ENCODE peak calls at places on chromosomes 13 and 19, in five cellular contexts. N, X, V, U and J are unnamed samples.

GRCh38 chr13:23965346-23965745 is 68.0 kb upstream of the C1QTNF9B start:
- DNase-seq in N (no peak), X (no peak), V (no peak), U (no peak), J (no peak)

GRCh38 chr13:41995946-41996345 is 35.0 kb upstream of the VWA8 start:
- DNase-seq in N (no peak), X (peak; percentile 64), V (no peak), U (no peak), J (no peak)

GRCh38 chr19:604355-604754 is 14.7 kb downstream of the HCN2 start:
- DNase-seq in N (no peak), X (peak; percentile 30), V (no peak), U (peak; percentile 33), J (peak; percentile 88)

GRCh38 chr13:78657699-78658629 is 991 bp downstream of the OBI1 start:
- DNase-seq in N (no peak), X (peak; percentile 53), V (no peak), U (peak; percentile 38), J (peak; percentile 70)

GRCh38 chr19:53982056-53982455 is 9.4 kb upstream of the CACNG6 start:
- DNase-seq in N (no peak), X (peak; percentile 40), V (peak; percentile 65), U (no peak), J (no peak)

GRCh38 chr13:27406178-27406939 is 18.1 kb upstream of the GTF3A start:
- DNase-seq in N (no peak), X (peak; percentile 65), V (peak; percentile 31), U (peak; percentile 55), J (peak; percentile 77)

GRCh38 chr19:38386968-38387549 is 775 bp downstream of the GGN start:
- DNase-seq in N (no peak), X (peak; percentile 54), V (no peak), U (no peak), J (no peak)

GRCh38 chr19:44777715-44778347 is at the start of gene CBLC:
- DNase-seq in N (peak; percentile 94), X (peak; percentile 8), V (peak; percentile 89), U (no peak), J (no peak)

GRCh38 chr19:22545751-22546150 is 88.4 kb upstream of the ZNF492 start:
- DNase-seq in N (peak; percentile 8), X (peak; percentile 26), V (peak; percentile 7), U (peak; percentile 42), J (peak; percentile 85)

GRCh38 chr13:107360010-107360409 is 792.1 kb upstream of the ARGLU1 start:
- DNase-seq in N (no peak), X (peak; percentile 48), V (no peak), U (no peak), J (no peak)

GRCh38 chr13:96904232-96904631 is 90.0 kb downstream of the OXGR1 start:
- DNase-seq in N (no peak), X (no peak), V (no peak), U (no peak), J (no peak)

GRCh38 chr19:10142701-10143375 is 23.1 kb upstream of the EIF3G start:
- DNase-seq in N (no peak), X (no peak), V (no peak), U (no peak), J (no peak)

GRCh38 chr19:5953680-5954213 is 24.2 kb downstream of the RANBP3 start:
- DNase-seq in N (no peak), X (peak; percentile 73), V (no peak), U (no peak), J (no peak)

GRCh38 chr19:55654833-55655647 is at the start of gene U2AF2:
- DNase-seq in N (peak; percentile 87), X (peak; percentile 95), V (peak; percentile 96), U (peak; percentile 92), J (peak; percentile 99)

GRCh38 chr13:113553541-113554332 is 30.8 kb upstream of the TFDP1 start:
- DNase-seq in N (no peak), X (no peak), V (no peak), U (no peak), J (no peak)

GRCh38 chr19:50607874-50608785 is 31.6 kb downstream of the SYT3 start:
- DNase-seq in N (peak; percentile 13), X (peak; percentile 73), V (peak; percentile 97), U (peak; percentile 13), J (peak; percentile 94)

GRCh38 chr19:27522223-27522622 is 1690.7 kb downstream of the UQCRFS1 start:
- DNase-seq in N (no peak), X (no peak), V (no peak), U (no peak), J (no peak)

GRCh38 chr19:23440207-23440606 is 44.9 kb upstream of the ZNF91 start:
- DNase-seq in N (no peak), X (peak; percentile 4), V (no peak), U (no peak), J (peak; percentile 43)

GRCh38 chr13:101267656-101268055 is 148.7 kb downstream of the NALCN start:
- DNase-seq in N (no peak), X (peak; percentile 81), V (no peak), U (no peak), J (no peak)

GRCh38 chr13:60418954-60419353 is 21.9 kb downstream of the TDRD3 start:
- DNase-seq in N (no peak), X (no peak), V (no peak), U (no peak), J (no peak)

GRCh38 chr19:30379841-30380610 is 7.8 kb downstream of the ZNF536 start:
- DNase-seq in N (no peak), X (no peak), V (no peak), U (no peak), J (no peak)

GRCh38 chr19:40055832-40056504 is at the start of gene ZNF780B:
- DNase-seq in N (peak; percentile 19), X (peak; percentile 73), V (peak; percentile 63), U (peak; percentile 74), J (peak; percentile 90)

GRCh38 chr19:34316247-34316646 is 48.7 kb upstream of the GPI start:
- DNase-seq in N (no peak), X (no peak), V (no peak), U (no peak), J (no peak)

GRCh38 chr13:41458939-41459753 is 1.8 kb downstream of the RGCC start:
- DNase-seq in N (peak; percentile 28), X (peak; percentile 84), V (peak; percentile 22), U (peak; percentile 44), J (peak; percentile 88)

GRCh38 chr19:4567584-4568071 is 8.1 kb upstream of the SEMA6B start:
- DNase-seq in N (no peak), X (peak; percentile 41), V (peak; percentile 71), U (peak; percentile 37), J (peak; percentile 77)

GRCh38 chr19:1183543-1184172 is 9.6 kb upstream of the SBNO2 start:
- DNase-seq in N (peak; percentile 73), X (no peak), V (no peak), U (no peak), J (no peak)

GRCh38 chr19:30229524-30230174 is 142.5 kb upstream of the ZNF536 start:
- DNase-seq in N (no peak), X (no peak), V (peak; percentile 64), U (no peak), J (peak; percentile 65)

GRCh38 chr19:18046066-18046718 is 38.2 kb downstream of the ARRDC2 start:
- DNase-seq in N (peak; percentile 37), X (peak; percentile 91), V (no peak), U (no peak), J (no peak)

DNA sequence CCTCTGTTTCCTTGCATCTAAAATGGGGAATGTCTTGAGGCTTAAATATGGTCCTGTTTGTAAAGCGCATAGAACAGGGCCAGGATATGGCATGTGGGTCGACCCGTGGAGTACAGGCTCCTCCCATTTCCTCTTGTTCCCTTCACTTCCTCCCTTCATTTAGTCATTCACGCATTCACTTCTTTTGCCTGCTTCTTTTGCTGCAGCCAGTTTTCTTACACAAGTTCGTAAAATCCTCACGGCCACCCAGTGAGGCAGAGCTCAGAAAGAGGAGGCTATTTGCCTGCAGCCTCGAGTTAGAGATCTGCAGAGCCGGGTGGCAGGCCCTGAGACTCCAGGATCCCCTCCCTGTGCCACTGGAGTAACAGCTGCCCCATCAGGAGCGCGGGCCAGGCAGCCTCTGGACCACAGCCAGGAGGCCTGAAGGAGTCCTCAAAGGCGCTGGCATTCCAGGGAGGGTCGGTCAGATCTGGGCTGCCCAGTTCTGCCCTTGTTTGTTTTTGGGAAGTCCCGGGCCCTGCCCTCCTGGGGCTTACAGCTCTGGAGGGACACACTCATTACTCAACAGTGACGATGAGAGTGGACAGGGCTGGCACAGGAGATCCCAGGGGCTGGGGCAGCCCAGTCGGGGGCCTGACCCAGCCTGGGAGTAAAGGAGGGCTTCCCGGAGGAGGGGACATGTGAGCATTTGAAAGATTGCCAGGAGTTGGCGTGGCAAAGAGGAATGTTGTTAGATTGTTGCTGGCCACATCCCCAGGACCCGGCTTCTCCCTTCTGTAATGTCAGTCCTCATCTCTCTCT is 4.6 kb downstream of the PPP5C start:
- DNase-seq in N (no peak), X (peak; percentile 85), V (no peak), U (no peak), J (no peak)
- H3K9ac ChIP-seq in N (no peak overlapping the region), X (peak overlapping the region; percentile 55), V (no peak overlapping the region), U (no peak overlapping the region), J (peak overlapping the region; percentile 61)

GRCh38 chr19:2289714-2290435 is 7.9 kb upstream of the PEAK3 start:
- DNase-seq in N (no peak), X (peak; percentile 66), V (peak; percentile 53), U (peak; percentile 58), J (peak; percentile 85)
- H2AFZ ChIP-seq in N (no peak overlapping the region), X (no peak overlapping the region), V (no peak overlapping the region), U (peak overlapping the region; percentile 73), J (peak overlapping the region; percentile 84)

DNA sequence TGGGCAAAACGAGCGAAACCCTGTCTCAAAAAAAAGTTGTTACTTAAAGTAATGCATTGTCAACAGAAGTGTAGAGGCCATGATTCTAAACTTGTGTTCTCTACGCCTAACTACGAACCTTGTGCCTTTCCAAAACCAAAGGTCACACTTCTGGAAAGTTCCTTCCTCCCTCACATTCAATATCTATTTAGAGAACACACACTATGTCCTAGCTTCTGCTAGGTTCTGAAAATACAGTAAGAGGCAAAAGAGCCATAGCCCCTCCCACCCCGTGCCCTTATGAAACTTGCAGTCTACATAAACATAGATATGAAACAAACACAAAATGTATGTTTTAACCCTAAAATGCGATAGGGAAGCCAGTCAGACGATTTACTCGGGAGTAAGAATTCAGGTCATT is 36.4 kb downstream of the RNF6 start:
- DNase-seq in N (no peak), X (no peak), V (no peak), U (no peak), J (no peak)
- H3K27ac ChIP-seq in N (no peak overlapping the region), X (peak overlapping the region; percentile 63), V (no peak overlapping the region), U (peak overlapping the region; percentile 89), J (peak overlapping the region; percentile 38)

GRCh38 chr19:16234552-16235445 is 37.1 kb downstream of the AP1M1 start:
- DNase-seq in N (no peak), X (no peak), V (no peak), U (no peak), J (no peak)

GRCh38 chr19:16232568-16232967 is 34.9 kb downstream of the AP1M1 start:
- DNase-seq in N (no peak), X (no peak), V (no peak), U (no peak), J (no peak)

GRCh38 chr19:16232127-16232526 is 34.4 kb downstream of the AP1M1 start:
- DNase-seq in N (no peak), X (no peak), V (no peak), U (no peak), J (no peak)

GRCh38 chr19:16233836-16234551 is 36.3 kb downstream of the AP1M1 start:
- DNase-seq in N (no peak), X (no peak), V (no peak), U (no peak), J (no peak)

GRCh38 chr19:16233081-16233776 is 35.5 kb downstream of the AP1M1 start:
- DNase-seq in N (no peak), X (no peak), V (no peak), U (no peak), J (no peak)
- H3K9ac ChIP-seq in N (no peak overlapping the region), X (no peak overlapping the region), V (no peak overlapping the region), U (no peak overlapping the region), J (no peak overlapping the region)

GRCh38 chr13:18739310-18739709 is 442.3 kb downstream of the TUBA3C start:
- DNase-seq in N (no peak), X (no peak), V (no peak), U (no peak), J (no peak)
- H2AFZ ChIP-seq in N (no peak overlapping the region), X (no peak overlapping the region), V (no peak overlapping the region), U (no peak overlapping the region), J (no peak overlapping the region)